ENCODE peak calls at places on chromosomes 6 and 20, in five cellular contexts. A is A549, G is H1, H is K562, I is HepG2. F is an unnamed sample.

GRCh38 chr20:40265872-40266533 is 423.0 kb downstream of the MAFB start:
- DNase-seq in H (peak; percentile 3), I (peak; percentile 35), G (no peak), A (peak; percentile 23), F (no peak)

GRCh38 chr20:1185781-1186334 is 1.1 kb upstream of the TMEM74B start:
- DNase-seq in H (peak; percentile 83), G (peak; percentile 21), A (peak; percentile 78), I (peak; percentile 63), F (no peak)

GRCh38 chr20:57398231-57398821 is 7.1 kb downstream of the RBM38 start:
- DNase-seq in I (no peak), A (no peak), G (no peak), H (no peak), F (peak; percentile 83)

GRCh38 chr6:113750148-113750547 is 107.0 kb upstream of the MARCKS start:
- DNase-seq in A (no peak), H (no peak), G (no peak), I (peak; percentile 10), F (no peak)

GRCh38 chr6:128518531-128519131 is 1.8 kb downstream of the PTPRK start:
- DNase-seq in H (no peak), G (no peak), I (no peak), A (no peak), F (no peak)

GRCh38 chr6:109892451-109893435 is 85.4 kb upstream of the GPR6 start:
- DNase-seq in A (no peak), H (no peak), G (no peak), I (no peak), F (no peak)

GRCh38 chr6:28135393-28135792 is 6.3 kb upstream of the ZKSCAN8 start:
- DNase-seq in A (no peak), H (peak; percentile 61), I (no peak), G (no peak), F (no peak)

GRCh38 chr6:134449004-134449403 is 131.1 kb upstream of the SGK1 start:
- DNase-seq in A (no peak), I (no peak), G (no peak), H (no peak), F (no peak)

GRCh38 chr20:10954137-10954840 is 280.5 kb upstream of the JAG1 start:
- DNase-seq in G (no peak), A (peak; percentile 38), H (no peak), I (peak; percentile 18), F (no peak)

GRCh38 chr20:41058674-41059008 is 30.0 kb downstream of the TOP1 start:
- DNase-seq in I (no peak), G (no peak), A (no peak), H (no peak), F (no peak)

GRCh38 chr20:50217207-50217949 is 26.7 kb downstream of the CEBPB start:
- DNase-seq in H (no peak), A (no peak), G (no peak), I (no peak), F (no peak)
- TF ChIP-seq KDM1A in H (no peak), A (no peak), G (no peak), I (peak; percentile 11), F (no peak)

DNA sequence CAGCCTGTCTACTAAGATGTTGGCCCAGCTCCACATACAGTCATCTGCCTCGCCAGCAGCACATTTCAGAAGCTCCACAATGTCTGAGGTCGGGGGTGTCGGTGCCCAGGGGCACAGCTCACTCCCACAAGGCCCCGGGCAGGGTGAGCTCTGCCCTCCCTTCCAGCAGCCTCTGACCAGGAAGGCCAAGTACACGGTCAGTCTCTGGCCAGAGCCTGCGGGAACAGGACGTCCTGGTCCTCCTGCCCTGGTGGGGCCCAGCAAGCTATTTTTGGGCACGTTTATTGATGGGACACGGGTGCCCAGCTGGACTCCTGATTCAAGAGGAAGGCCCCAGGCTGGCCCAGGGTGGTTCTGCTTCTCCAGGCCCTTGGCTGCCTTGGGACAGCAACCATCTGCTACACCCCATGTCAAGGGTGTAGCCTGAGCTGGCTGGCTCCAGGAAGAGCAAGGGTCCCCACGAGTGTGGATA is 114.9 kb upstream of the PTPN1 start:
- DNase-seq in I (no peak), A (no peak), G (no peak), H (no peak), F (no peak)
- TF ChIP-seq KDM1A in I (no peak), A (no peak), G (no peak), H (no peak), F (no peak)

GRCh38 chr20:64069209-64069613 is 6.2 kb downstream of the TCEA2 start:
- DNase-seq in I (no peak), A (no peak), H (no peak), G (no peak), F (no peak)

GRCh38 chr20:64071341-64072332 is 7.7 kb downstream of the RGS19 start:
- DNase-seq in G (no peak), H (no peak), A (no peak), I (no peak), F (no peak)

GRCh38 chr20:64070244-64070993 is 7.4 kb downstream of the TCEA2 start:
- DNase-seq in H (no peak), A (no peak), G (no peak), I (no peak), F (no peak)

GRCh38 chr20:64068381-64069208 is 5.6 kb downstream of the TCEA2 start:
- DNase-seq in I (no peak), G (no peak), A (no peak), H (no peak), F (no peak)

GRCh38 chr20:64069614-64070243 is 6.7 kb downstream of the TCEA2 start:
- DNase-seq in G (no peak), I (peak; percentile 62), H (no peak), A (no peak), F (no peak)
- TF ChIP-seq KDM1A in G (no peak), I (no peak), H (no peak), A (no peak), F (no peak)

DNA sequence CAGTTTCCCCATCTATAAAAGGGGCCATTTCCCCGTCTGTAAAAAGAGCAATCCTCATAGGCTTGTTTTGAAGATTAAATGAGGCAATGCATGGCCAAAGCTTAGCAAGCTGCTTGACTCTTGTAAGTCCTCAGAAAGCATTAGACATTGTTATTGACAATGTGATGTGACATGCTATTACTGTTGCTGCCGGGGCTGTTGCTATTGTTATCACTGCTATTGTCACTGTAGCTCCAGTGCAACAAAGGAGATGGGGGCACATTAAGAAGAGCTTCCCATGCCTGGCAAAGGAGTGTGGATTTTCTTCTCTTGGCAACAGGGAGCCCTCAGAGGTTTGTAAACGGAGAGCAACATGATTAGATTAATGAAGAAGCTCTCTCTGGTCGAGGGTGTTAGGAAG is 33.2 kb upstream of the FAM83D start:
- DNase-seq in G (no peak), A (no peak), I (no peak), H (no peak), F (peak; percentile 27)
- TF ChIP-seq KDM1A in G (no peak), A (no peak), I (no peak), H (no peak), F (no peak)

GRCh38 chr20:5774438-5774837 is 24.2 kb downstream of the SHLD1 start:
- DNase-seq in I (no peak), H (no peak), G (no peak), A (no peak), F (no peak)
- TF ChIP-seq KDM1A in I (no peak), H (no peak), G (no peak), A (no peak), F (no peak)

DNA sequence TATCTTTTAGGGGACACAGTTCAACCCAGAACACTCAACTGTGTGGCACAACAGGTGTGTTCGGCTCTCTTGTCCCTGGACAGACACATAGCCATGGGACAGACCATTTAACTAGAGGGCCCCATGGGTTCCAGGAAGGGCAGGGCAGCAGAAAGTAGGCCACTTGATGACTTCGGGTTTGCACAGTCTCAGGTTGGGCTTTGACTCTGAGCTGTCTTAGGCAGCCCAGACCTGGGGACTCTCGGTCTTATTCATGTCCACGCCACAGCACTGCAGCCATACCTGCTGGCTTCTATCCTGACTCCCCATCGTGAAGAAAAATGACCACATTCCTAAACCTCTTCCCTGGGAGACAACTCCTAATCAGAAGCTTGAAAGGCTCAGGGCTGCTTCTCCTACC is 146.1 kb upstream of the AKAP12 start:
- DNase-seq in A (no peak), I (no peak), H (no peak), G (no peak), F (no peak)
- TF ChIP-seq KDM1A in A (no peak), I (no peak), H (no peak), G (no peak), F (no peak)

GRCh38 chr6:26299286-26300042 is 65.5 kb upstream of the BTN3A2 start:
- DNase-seq in A (no peak), H (peak; percentile 72), G (no peak), I (no peak), F (no peak)
- TF ChIP-seq KDM1A in A (no peak), H (no peak), G (no peak), I (no peak), F (no peak)

GRCh38 chr6:112549749-112550148 is 202.6 kb downstream of the RFPL4B start:
- DNase-seq in A (no peak), G (no peak), I (no peak), H (no peak), F (no peak)
- TF ChIP-seq KDM1A in A (no peak), G (no peak), I (no peak), H (no peak), F (no peak)